ENCODE peak calls at places on chromosomes 4 and X, in ten cellular contexts. C, I, Z, V, R, B, J, M, W and K are unnamed samples.

GRCh38 chr4:176885224-176885623 is 92.5 kb upstream of the VEGFC start:
- DNase-seq in J (no peak), I (no peak), V (no peak), R (no peak), C (no peak), M (no peak), W (no peak), Z (no peak), B (no peak), K (no peak)

GRCh38 chrX:71671043-71671829 is 3.9 kb downstream of the LOC101059915 start:
- DNase-seq in M (no peak), V (no peak), Z (no peak), W (no peak), J (no peak), C (no peak), R (no peak), B (no peak), I (no peak), K (no peak)

GRCh38 chr4:22237155-22237751 is 278.6 kb downstream of the ADGRA3 start:
- DNase-seq in B (peak), R (peak), M (no peak), Z (no peak), J (no peak), W (peak), V (peak), I (peak), C (no peak), K (no peak)

GRCh38 chr4:70737006-70737405 is 15.2 kb downstream of the RUFY3 start:
- DNase-seq in J (no peak), R (no peak), B (no peak), W (no peak), M (no peak), I (no peak), C (no peak), V (no peak), Z (no peak), K (no peak)

GRCh38 chr4:176735300-176735699 is 57.4 kb downstream of the VEGFC start:
- DNase-seq in Z (no peak), R (no peak), I (no peak), J (no peak), C (no peak), M (peak), V (no peak), W (peak), B (no peak), K (no peak)

GRCh38 chr4:41506071-41506470 is 31.9 kb upstream of the LIMCH1 start:
- DNase-seq in R (no peak), B (no peak), W (peak), J (no peak), I (no peak), M (peak), C (no peak), V (no peak), Z (no peak), K (no peak)

GRCh38 chr4:10623862-10624261 is 60.7 kb downstream of the CLNK start:
- DNase-seq in R (no peak), J (no peak), W (no peak), M (no peak), I (no peak), V (no peak), B (no peak), C (no peak), Z (no peak), K (no peak)

GRCh38 chrX:3177851-3178250 is 136.6 kb downstream of the ARSF start:
- DNase-seq in W (no peak), Z (no peak), I (no peak), J (no peak), M (no peak), B (no peak), C (no peak), V (no peak), R (no peak), K (no peak)

GRCh38 chrX:44036336-44036735 is 63.1 kb upstream of the NDP start:
- DNase-seq in V (no peak), Z (no peak), J (no peak), M (peak), R (no peak), I (no peak), B (no peak), C (no peak), W (peak), K (no peak)

GRCh38 chr4:149521611-149522010 is 294.0 kb downstream of the IQCM start:
- DNase-seq in M (peak), V (no peak), B (no peak), R (no peak), W (peak), I (no peak), J (no peak), C (no peak), Z (no peak), K (no peak)

GRCh38 chrX:38804481-38805293 is 3.4 kb downstream of the MID1IP1 start:
- DNase-seq in J (no peak), C (no peak), B (no peak), I (peak), R (peak), Z (peak), V (no peak), M (peak), W (no peak), K (no peak)

GRCh38 chr4:175767130-175767529 is 44.9 kb downstream of the GPM6A start:
- DNase-seq in J (no peak), Z (no peak), B (no peak), V (no peak), M (no peak), R (no peak), C (no peak), W (no peak), I (no peak), K (no peak)

GRCh38 chr4:118173956-118174355 is 139.7 kb downstream of the NDST3 start:
- DNase-seq in B (no peak), W (peak), C (no peak), Z (no peak), I (no peak), M (peak), V (peak), R (no peak), J (no peak), K (no peak)